ENCODE peak calls at places on chromosomes 6 and 20, in ten cellular contexts. T, B, X, Z, O, I, V, C, D and R are unnamed samples.

GRCh38 chr6:22236626-22237414 is 60.0 kb downstream of the PRL start:
- DNase-seq in C (peak), O (no peak), I (no peak), B (no peak), T (peak), X (peak), V (no peak), D (peak), Z (no peak), R (peak)

GRCh38 chr20:40294175-40294574 is 394.9 kb downstream of the MAFB start:
- DNase-seq in C (no peak), T (no peak), D (no peak), X (no peak), Z (no peak), B (no peak), V (no peak), I (no peak), O (no peak), R (no peak)

GRCh38 chr6:5754904-5755303 is 251.8 kb downstream of the NRN1 start:
- DNase-seq in B (no peak), O (no peak), I (no peak), X (no peak), C (no peak), Z (no peak), T (no peak), D (no peak), V (no peak), R (no peak)

GRCh38 chr6:151763938-151764680 is 43.4 kb upstream of the ESR1 start:
- DNase-seq in B (peak), D (peak), T (peak), Z (peak), V (peak), I (peak), C (peak), O (peak), X (peak), R (peak)

GRCh38 chr6:75504902-75505233 is 11.3 kb upstream of the FILIP1 start:
- DNase-seq in T (peak), D (peak), O (no peak), B (no peak), Z (no peak), V (peak), X (no peak), I (no peak), C (no peak), R (no peak)

GRCh38 chr20:53828673-53829085 is 235.0 kb upstream of the ZNF217 start:
- DNase-seq in V (peak), I (no peak), B (no peak), C (peak), X (peak), Z (no peak), D (peak), O (peak), T (peak), R (peak)

GRCh38 chr20:12570371-12570770 is 438.4 kb upstream of the SPTLC3 start:
- DNase-seq in O (no peak), D (no peak), Z (no peak), X (peak), V (peak), C (no peak), I (no peak), B (no peak), T (no peak), R (no peak)

GRCh38 chr6:65006788-65007187 is 700.2 kb downstream of the EYS start:
- DNase-seq in C (no peak), I (no peak), T (no peak), D (no peak), O (no peak), Z (no peak), X (no peak), B (no peak), V (no peak), R (no peak)

GRCh38 chr6:12718025-12718424 is 1.5 kb downstream of the PHACTR1 start:
- DNase-seq in X (peak), B (no peak), O (no peak), C (peak), Z (no peak), T (no peak), I (no peak), D (peak), V (no peak), R (peak)

GRCh38 chr6:10481101-10481500 is 40.0 kb upstream of the GCNT2 start:
- DNase-seq in O (no peak), I (no peak), B (no peak), T (no peak), C (peak), Z (no peak), V (no peak), D (no peak), X (no peak), R (no peak)

GRCh38 chr20:5969348-5969935 is 19.0 kb downstream of the MCM8 start:
- DNase-seq in Z (no peak), T (no peak), X (no peak), O (no peak), D (no peak), C (no peak), V (no peak), I (no peak), B (no peak), R (no peak)

GRCh38 chr6:83511901-83512681 is at the start of gene PRSS35:
- DNase-seq in C (peak), Z (no peak), T (peak), V (peak), B (peak), X (peak), O (peak), I (peak), D (peak), R (no peak)

GRCh38 chr20:39878809-39879208 is 810.2 kb downstream of the MAFB start:
- DNase-seq in T (no peak), D (no peak), I (no peak), C (peak), Z (no peak), O (no peak), B (no peak), X (no peak), V (no peak), R (no peak)

GRCh38 chr6:97497713-97498331 is 214.8 kb upstream of the MMS22L start:
- DNase-seq in C (peak), X (peak), V (peak), O (peak), D (peak), Z (no peak), T (peak), B (peak), I (peak), R (peak)

GRCh38 chr20:60115452-60115851 is 157.2 kb downstream of the CDH26 start:
- DNase-seq in D (no peak), T (no peak), C (no peak), V (no peak), B (no peak), I (peak), X (no peak), O (no peak), Z (no peak), R (no peak)

GRCh38 chr20:62860924-62861691 is 514 bp downstream of the TCFL5 start:
- DNase-seq in I (no peak), X (no peak), D (no peak), O (no peak), B (peak), T (no peak), C (peak), V (peak), Z (no peak), R (no peak)

GRCh38 chr20:38855356-38855755 is 49.9 kb downstream of the PPP1R16B start:
- DNase-seq in I (no peak), C (peak), O (no peak), D (peak), B (no peak), V (no peak), Z (no peak), X (no peak), T (peak), R (peak)

GRCh38 chr20:1535420-1536175 is 21.9 kb downstream of the SIRPD start:
- DNase-seq in X (no peak), B (peak), C (no peak), Z (no peak), I (no peak), O (no peak), V (no peak), T (no peak), D (no peak), R (no peak)

GRCh38 chr20:49523767-49524360 is 41.4 kb upstream of the KCNB1 start:
- DNase-seq in T (no peak), V (no peak), D (no peak), I (no peak), C (no peak), B (no peak), O (no peak), Z (no peak), X (no peak), R (no peak)

GRCh38 chr20:48194578-48194977 is 409.3 kb upstream of the SULF2 start:
- DNase-seq in I (no peak), V (no peak), B (no peak), C (no peak), Z (no peak), X (no peak), O (no peak), D (no peak), T (no peak), R (no peak)

GRCh38 chr6:157861184-157861583 is 38.1 kb downstream of the SNX9 start:
- DNase-seq in B (no peak), I (no peak), V (no peak), D (no peak), O (no peak), Z (no peak), C (peak), T (no peak), X (no peak), R (no peak)

GRCh38 chr6:89611666-89612065 is 26.9 kb downstream of the LYRM2 start:
- DNase-seq in T (peak), X (peak), D (peak), O (no peak), B (no peak), C (peak), I (no peak), V (no peak), Z (no peak), R (no peak)

GRCh38 chr6:12911387-12911960 is 194.9 kb downstream of the PHACTR1 start:
- DNase-seq in V (no peak), O (no peak), D (peak), B (no peak), I (no peak), T (peak), C (peak), Z (no peak), X (peak), R (no peak)

GRCh38 chr20:11153819-11154218 is 480.0 kb upstream of the JAG1 start:
- DNase-seq in X (peak), T (peak), C (peak), D (peak), V (no peak), I (no peak), B (no peak), Z (no peak), O (no peak), R (no peak)

GRCh38 chr6:4192627-4193026 is 57.3 kb upstream of the ECI2 start:
- DNase-seq in Z (no peak), T (no peak), B (no peak), V (no peak), X (no peak), D (no peak), I (no peak), O (no peak), C (no peak), R (no peak)

GRCh38 chr6:2221724-2222274 is 23.6 kb downstream of the GMDS start:
- DNase-seq in I (no peak), Z (no peak), O (no peak), C (no peak), D (no peak), B (no peak), V (no peak), X (no peak), T (no peak), R (no peak)

GRCh38 chr6:149147939-149148718 is 169.4 kb upstream of the TAB2 start:
- DNase-seq in V (no peak), Z (no peak), T (no peak), B (no peak), I (no peak), D (no peak), C (no peak), X (no peak), O (no peak), R (no peak)

GRCh38 chr20:19252670-19253120 is 40.3 kb downstream of the SLC24A3 start:
- DNase-seq in V (no peak), O (no peak), B (peak), I (no peak), C (no peak), D (peak), T (no peak), Z (peak), X (no peak), R (no peak)

GRCh38 chr6:17714879-17715860 is 8.4 kb upstream of the NUP153 start:
- DNase-seq in D (peak), O (peak), Z (no peak), T (peak), V (no peak), I (no peak), C (peak), B (no peak), X (peak), R (peak)

GRCh38 chr20:62924567-62925419 is 1.5 kb downstream of the DIDO1 start:
- DNase-seq in B (no peak), V (peak), O (no peak), X (peak), Z (no peak), T (peak), C (peak), D (peak), I (no peak), R (no peak)

GRCh38 chr6:125598422-125598821 is 151.0 kb upstream of the HEY2 start:
- DNase-seq in I (no peak), Z (no peak), V (no peak), T (peak), D (peak), B (peak), X (peak), O (no peak), C (peak), R (no peak)

GRCh38 chr20:20821496-20822260 is 109.2 kb upstream of the RALGAPA2 start:
- DNase-seq in B (no peak), O (no peak), I (no peak), T (no peak), D (no peak), C (no peak), Z (no peak), V (no peak), X (no peak), R (no peak)

GRCh38 chr6:125415921-125416320 is 114.2 kb upstream of the HDDC2 start:
- DNase-seq in D (peak), C (peak), B (no peak), T (peak), V (no peak), Z (no peak), O (no peak), I (no peak), X (no peak), R (no peak)

GRCh38 chr20:51480507-51481270 is 61.8 kb downstream of the NFATC2 start:
- DNase-seq in D (no peak), O (no peak), I (no peak), Z (no peak), B (no peak), T (no peak), V (no peak), C (no peak), X (no peak), R (no peak)

DNA sequence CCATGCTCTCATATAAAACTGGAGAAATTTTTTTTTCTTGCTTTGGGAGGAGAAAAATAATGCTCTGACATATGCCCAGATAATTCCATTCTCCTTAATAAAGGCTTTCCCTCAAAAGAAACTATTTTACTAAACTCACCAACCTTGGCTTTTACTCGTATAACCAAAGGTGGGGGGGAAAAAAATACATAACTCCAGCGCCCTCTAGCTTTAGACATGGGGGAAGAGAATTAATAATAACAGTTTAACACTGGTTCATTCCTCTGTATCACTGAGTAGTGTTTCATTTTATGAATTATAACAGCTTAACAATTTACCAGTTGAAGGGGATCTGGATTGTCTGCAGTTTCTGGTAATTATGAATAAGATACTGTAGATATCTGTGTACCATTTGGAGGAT is 1226.1 kb downstream of the GRIK2 start:
- DNase-seq in T (peak), B (no peak), Z (no peak), I (no peak), V (no peak), D (peak), O (peak), X (peak), C (peak), R (no peak)
- TF ChIP-seq CTCF in T (no peak), B (peak), Z (no peak), I (no peak), V (no peak), D (peak), O (peak), X (peak), C (no peak), R (peak)

GRCh38 chr6:87902383-87902782 is 145.3 kb upstream of the SPACA1 start:
- DNase-seq in B (no peak), C (no peak), Z (no peak), V (no peak), O (no peak), D (no peak), X (no peak), I (no peak), T (no peak), R (no peak)

GRCh38 chr6:87903299-87903698 is 144.3 kb upstream of the SPACA1 start:
- DNase-seq in O (no peak), V (no peak), D (no peak), X (no peak), C (no peak), I (no peak), B (no peak), Z (no peak), T (no peak), R (no peak)

GRCh38 chr6:87907521-87907920 is 140.1 kb upstream of the SPACA1 start:
- DNase-seq in X (peak), C (peak), I (no peak), Z (no peak), D (peak), V (no peak), T (peak), O (no peak), B (no peak), R (no peak)

GRCh38 chr6:87904041-87904440 is 143.6 kb upstream of the SPACA1 start:
- DNase-seq in I (no peak), C (no peak), D (no peak), X (no peak), V (no peak), B (no peak), Z (no peak), O (no peak), T (no peak), R (no peak)

DNA sequence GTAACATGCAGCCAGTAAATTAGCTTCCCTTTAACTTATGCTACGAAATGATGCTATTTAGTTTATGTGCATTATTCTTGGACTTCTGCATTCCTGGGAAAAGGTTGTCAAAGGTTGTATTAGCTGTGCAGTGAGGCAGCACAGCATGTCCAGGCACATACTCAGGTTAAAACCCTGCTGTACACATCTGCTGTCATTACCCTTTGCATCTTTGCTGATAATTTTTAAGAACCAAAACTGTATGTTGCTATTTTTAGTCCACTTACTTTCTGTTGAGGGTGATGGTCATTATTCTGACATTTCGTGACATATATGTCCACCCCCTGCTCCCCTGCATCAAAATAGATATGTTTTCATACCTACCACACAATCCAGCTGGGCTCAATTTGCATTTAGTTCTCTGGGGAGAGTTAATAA is 142.5 kb upstream of the SPACA1 start:
- DNase-seq in I (no peak), Z (no peak), B (no peak), X (no peak), O (no peak), C (no peak), D (no peak), T (no peak), V (no peak), R (no peak)
- H3K4me3 ChIP-seq in I (no peak), Z (no peak), B (no peak), X (no peak), O (no peak), C (no peak), D (no peak), T (no peak), V (no peak), R (no peak)

GRCh38 chr6:44001318-44001868 is 125.9 kb downstream of the MRPL14 start:
- DNase-seq in D (no peak), V (peak), I (no peak), T (no peak), C (no peak), X (no peak), O (peak), Z (no peak), B (peak), R (no peak)
- TF ChIP-seq CTCF in D (peak), V (no peak), I (no peak), T (peak), C (peak), X (peak), O (peak), Z (no peak), B (peak), R (peak)

GRCh38 chr20:35454881-35455609 is at the start of gene CEP250:
- DNase-seq in I (peak), Z (peak), B (peak), O (peak), D (peak), X (peak), V (peak), T (peak), C (peak), R (peak)

GRCh38 chr20:35448788-35449373 is 6.5 kb upstream of the CEP250 start:
- DNase-seq in X (no peak), V (no peak), B (no peak), D (no peak), T (no peak), Z (no peak), C (no peak), I (no peak), O (no peak), R (no peak)

GRCh38 chr20:35458388-35458787 is 3.0 kb downstream of the CEP250 start:
- DNase-seq in B (no peak), D (no peak), C (no peak), V (no peak), X (no peak), O (no peak), T (no peak), Z (no peak), I (no peak), R (no peak)

GRCh38 chr20:35451295-35451694 is 4.1 kb upstream of the CEP250 start:
- DNase-seq in Z (no peak), D (no peak), I (no peak), V (no peak), X (no peak), C (no peak), T (no peak), O (no peak), B (no peak), R (no peak)

DNA sequence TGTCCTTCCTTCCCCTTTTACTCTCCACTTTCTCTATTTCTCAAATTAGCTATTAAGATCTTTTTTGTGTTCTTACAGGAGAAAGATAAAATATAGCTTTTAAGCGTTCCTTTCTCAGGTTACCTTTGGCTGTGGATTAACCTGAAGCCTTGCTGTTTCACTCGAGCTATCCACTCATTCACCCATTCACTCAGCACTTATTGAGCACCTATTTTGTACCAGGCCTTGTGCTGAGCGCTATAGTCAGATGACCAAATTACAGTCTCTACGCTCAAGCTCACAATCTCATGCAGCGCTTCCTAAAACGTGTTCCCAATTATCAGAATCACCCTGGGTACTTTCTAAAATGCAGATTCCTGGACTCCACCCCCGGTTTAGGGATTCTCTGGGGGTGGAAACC is 1.8 kb upstream of the CEP250 start:
- DNase-seq in V (no peak), B (no peak), Z (no peak), X (no peak), O (no peak), D (no peak), T (no peak), C (no peak), I (no peak), R (no peak)
- H3K4me3 ChIP-seq in V (no peak), B (no peak), Z (peak), X (no peak), O (peak), D (peak), T (no peak), C (peak), I (no peak), R (peak)

GRCh38 chr6:25465931-25466330 is 186.1 kb upstream of the SCGN start:
- DNase-seq in D (no peak), T (no peak), I (no peak), O (no peak), X (no peak), V (no peak), B (no peak), Z (no peak), C (no peak), R (no peak)

GRCh38 chr6:25468881-25469280 is 183.1 kb upstream of the SCGN start:
- DNase-seq in T (no peak), D (no peak), V (no peak), C (no peak), O (no peak), Z (no peak), B (no peak), X (no peak), I (no peak), R (no peak)

GRCh38 chr6:25472314-25472713 is 179.7 kb upstream of the SCGN start:
- DNase-seq in Z (no peak), C (no peak), V (no peak), X (no peak), D (no peak), I (no peak), B (no peak), T (no peak), O (no peak), R (no peak)

GRCh38 chr6:25473447-25473846 is 178.6 kb upstream of the SCGN start:
- DNase-seq in D (no peak), O (no peak), B (no peak), X (no peak), T (no peak), V (no peak), I (no peak), Z (no peak), C (no peak), R (no peak)

GRCh38 chr6:25469797-25470388 is 182.1 kb upstream of the SCGN start:
- DNase-seq in B (no peak), C (no peak), D (no peak), T (no peak), Z (no peak), O (no peak), X (no peak), V (no peak), I (no peak), R (no peak)
- TF ChIP-seq CTCF in B (peak), C (no peak), D (peak), T (peak), Z (no peak), O (peak), X (no peak), V (no peak), I (no peak), R (no peak)